ENCODE peak calls at places on chromosomes 13 and 19, in eight cellular contexts. P, U, N, E, R, I, Y and X are unnamed samples.

GRCh38 chr13:113205428-113205931 is 3.0 kb downstream of the PCID2 start:
- DNase-seq in R (no peak), U (no peak), P (no peak), Y (peak; percentile 76), N (no peak), I (peak; percentile 65), E (no peak), X (no peak)

GRCh38 chr13:113405481-113406300 is 41.8 kb upstream of the GRTP1 start:
- DNase-seq in I (no peak), P (no peak), E (no peak), N (no peak), R (peak; percentile 9), U (no peak), Y (no peak), X (no peak)

GRCh38 chr13:110155072-110155471 is 151.9 kb downstream of the COL4A1 start:
- DNase-seq in U (no peak), Y (no peak), N (no peak), P (no peak), I (no peak), E (no peak), R (no peak), X (no peak)

GRCh38 chr19:460877-461609 is at the start of gene SHC2:
- DNase-seq in I (no peak), N (no peak), P (no peak), Y (no peak), R (peak; percentile 57), E (peak; percentile 70), U (peak; percentile 54), X (no peak)

GRCh38 chr13:93603043-93603442 is 376.4 kb downstream of the GPC6 start:
- DNase-seq in I (peak; percentile 82), E (no peak), Y (peak; percentile 93), P (no peak), U (no peak), R (no peak), N (peak; percentile 30), X (no peak)

GRCh38 chr13:76723551-76724232 is 162.5 kb downstream of the KCTD12 start:
- DNase-seq in R (no peak), I (peak; percentile 89), N (peak; percentile 54), P (no peak), U (no peak), Y (peak; percentile 89), E (peak; percentile 26), X (no peak)

GRCh38 chr13:33281951-33282595 is 3.5 kb downstream of the STARD13 start:
- DNase-seq in R (no peak), E (no peak), Y (peak; percentile 89), P (no peak), U (no peak), N (no peak), I (peak; percentile 92), X (no peak)

GRCh38 chr19:1261863-1262686 is 7.1 kb upstream of the CIRBP start:
- DNase-seq in P (no peak), U (peak; percentile 67), N (no peak), I (peak; percentile 43), Y (peak; percentile 83), E (peak; percentile 23), R (peak; percentile 89), X (peak; percentile 92)

GRCh38 chr13:97239943-97240788 is 18.0 kb downstream of the MBNL2 start:
- DNase-seq in E (no peak), U (no peak), R (no peak), P (no peak), Y (no peak), N (no peak), I (no peak), X (no peak)

DNA sequence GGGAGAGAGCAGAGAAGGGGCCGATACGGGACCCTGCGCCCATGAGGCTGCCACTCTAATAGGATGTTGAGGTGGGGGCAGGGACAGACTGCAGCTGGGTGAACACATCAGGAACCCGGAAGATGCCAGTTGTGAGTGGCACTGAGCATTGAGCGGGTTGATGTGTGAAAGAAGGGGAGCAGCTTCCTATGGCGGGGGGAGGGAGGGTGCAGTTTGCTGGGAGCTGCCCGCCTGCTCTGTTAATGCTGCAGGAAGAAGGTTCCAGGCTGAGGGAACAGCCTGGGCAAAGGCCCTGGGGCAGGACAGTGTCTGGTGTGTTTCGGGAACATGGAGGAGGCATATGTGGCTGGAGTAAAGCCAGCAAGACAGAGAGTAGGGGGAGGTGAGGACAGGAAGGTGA is 29.8 kb downstream of the DNM2 start:
- DNase-seq in Y (no peak), I (no peak), N (no peak), U (no peak), E (no peak), P (no peak), R (no peak), X (no peak)
- TF ChIP-seq CTCF in Y (no peak), I (no peak), N (no peak), U (no peak), E (no peak), P (no peak), R (no peak), X (no peak)

GRCh38 chr19:44993526-44993925 is 7.7 kb upstream of the RELB start:
- DNase-seq in N (no peak), U (no peak), P (no peak), Y (no peak), E (no peak), R (no peak), I (no peak), X (no peak)

GRCh38 chr19:44992336-44993163 is 8.7 kb upstream of the RELB start:
- DNase-seq in E (no peak), U (no peak), R (no peak), Y (no peak), I (no peak), N (no peak), P (no peak), X (no peak)

GRCh38 chr19:44988896-44989563 is 12.2 kb upstream of the RELB start:
- DNase-seq in U (peak; percentile 65), N (peak; percentile 8), E (peak; percentile 79), Y (peak; percentile 41), I (peak; percentile 62), P (no peak), R (peak; percentile 61), X (no peak)

GRCh38 chr19:44990459-44990858 is 10.8 kb upstream of the RELB start:
- DNase-seq in I (no peak), U (no peak), N (no peak), Y (no peak), E (no peak), R (no peak), P (no peak), X (no peak)

GRCh38 chr19:44990966-44991365 is 10.3 kb upstream of the RELB start:
- DNase-seq in N (no peak), E (no peak), P (no peak), Y (no peak), I (no peak), R (no peak), U (no peak), X (no peak)
- H3K4me3 ChIP-seq in N (no peak overlapping the region), E (no peak overlapping the region), P (no peak overlapping the region), Y (no peak overlapping the region), I (no peak overlapping the region), R (no peak overlapping the region), U (no peak overlapping the region), X (no peak overlapping the region)

GRCh38 chr13:73477441-73477840 is 418.6 kb downstream of the KLF5 start:
- DNase-seq in P (no peak), R (no peak), U (no peak), E (no peak), Y (no peak), N (no peak), I (no peak), X (no peak)

GRCh38 chr13:73480784-73481183 is 422.0 kb downstream of the KLF5 start:
- DNase-seq in Y (no peak), R (no peak), E (no peak), N (no peak), P (no peak), I (no peak), U (no peak), X (no peak)

GRCh38 chr13:73481265-73481664 is 422.5 kb downstream of the KLF5 start:
- DNase-seq in I (no peak), P (no peak), U (no peak), R (no peak), Y (no peak), E (no peak), N (no peak), X (no peak)

GRCh38 chr13:73481877-73482445 is 423.2 kb downstream of the KLF5 start:
- DNase-seq in E (no peak), P (no peak), U (no peak), R (no peak), N (no peak), I (no peak), Y (no peak), X (no peak)

DNA sequence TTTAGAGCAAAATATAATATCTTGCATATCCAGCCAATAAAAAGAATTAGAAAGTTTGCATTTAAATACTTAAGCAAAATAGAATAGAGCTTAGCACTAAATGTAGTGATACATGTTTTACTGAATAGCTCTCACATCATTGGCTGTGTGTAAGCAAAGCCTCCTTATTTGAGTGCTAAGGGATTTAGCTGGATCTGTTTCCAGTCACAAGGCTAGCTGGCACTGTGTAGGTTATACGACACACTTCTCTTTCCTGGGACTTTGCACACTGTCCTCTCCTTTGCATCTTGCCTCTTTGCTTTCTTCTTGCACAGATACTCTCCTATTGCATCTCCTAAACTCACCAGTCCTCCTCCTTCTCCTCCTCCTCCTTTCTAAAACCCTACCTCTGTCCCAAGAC is 423.8 kb downstream of the KLF5 start:
- DNase-seq in U (no peak), P (no peak), I (no peak), E (no peak), N (no peak), Y (no peak), R (no peak), X (no peak)
- H3K27ac ChIP-seq in U (no peak overlapping the region), P (no peak overlapping the region), I (no peak overlapping the region), E (no peak overlapping the region), N (no peak overlapping the region), Y (no peak overlapping the region), R (no peak overlapping the region), X (no peak overlapping the region)

GRCh38 chr19:52667972-52668371 is 29.8 kb upstream of the ZNF83 start:
- DNase-seq in P (no peak), N (no peak), Y (no peak), U (no peak), R (no peak), E (no peak), I (no peak), X (no peak)

GRCh38 chr19:52665529-52665928 is 27.4 kb upstream of the ZNF83 start:
- DNase-seq in Y (peak; percentile 75), R (no peak), E (no peak), N (no peak), P (no peak), U (no peak), I (peak; percentile 39), X (no peak)

GRCh38 chr19:52673014-52673413 is 34.9 kb upstream of the ZNF83 start:
- DNase-seq in N (no peak), E (no peak), R (no peak), U (no peak), Y (peak; percentile 13), I (peak; percentile 43), P (no peak), X (no peak)

GRCh38 chr19:52669586-52669985 is 31.4 kb upstream of the ZNF83 start:
- DNase-seq in N (no peak), I (no peak), Y (no peak), R (no peak), E (no peak), U (no peak), P (no peak), X (no peak)

DNA sequence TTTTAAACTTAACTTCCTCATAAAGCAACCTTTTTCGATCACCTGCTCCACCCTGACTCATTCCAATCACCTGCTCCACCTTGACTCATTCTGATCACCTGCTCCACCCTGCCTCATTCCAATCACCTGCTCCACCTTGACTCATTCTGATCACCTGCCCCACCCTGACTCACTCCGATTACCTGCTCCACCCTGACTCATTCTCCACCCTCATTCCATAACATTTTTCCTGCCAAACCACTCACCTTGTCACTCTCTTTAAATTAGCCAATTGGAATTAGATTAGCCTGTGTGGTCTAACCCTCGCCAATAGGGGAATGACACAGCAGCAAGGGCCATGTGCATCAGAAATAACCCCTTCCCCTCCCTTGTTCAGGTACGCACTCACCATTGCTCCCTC is 31.9 kb upstream of the ZNF83 start:
- DNase-seq in P (no peak), U (no peak), E (no peak), R (no peak), N (no peak), I (no peak), Y (no peak), X (no peak)
- TF ChIP-seq CTCF in P (no peak), U (no peak), E (no peak), R (no peak), N (no peak), I (no peak), Y (no peak), X (no peak)